ENCODE peak calls at places on chromosome 20, in four cellular contexts. B, C, F and Z are unnamed samples.
A peak's percentile ranks its signal among the peaks of the same experiment; 100 is the strongest.

GRCh38 chr20:50320910-50321796 is 130.5 kb downstream of the CEBPB start:
- DNase-seq in B (peak; percentile 100), C (no peak), F (peak; percentile 97), Z (peak; percentile 89)

GRCh38 chr20:8938532-8938931 is 130.4 kb upstream of the PLCB4 start:
- DNase-seq in B (no peak), C (no peak), F (no peak), Z (no peak)

GRCh38 chr20:38143646-38144554 is 21.2 kb downstream of the TGM2 start:
- DNase-seq in B (peak; percentile 81), C (no peak), F (peak; percentile 79), Z (peak; percentile 63)

GRCh38 chr20:19338380-19338779 is 125.9 kb downstream of the SLC24A3 start:
- DNase-seq in B (no peak), C (no peak), F (no peak), Z (no peak)

GRCh38 chr20:52060794-52061714 is 130.5 kb downstream of the ZFP64 start:
- DNase-seq in B (peak; percentile 90), C (no peak), F (peak; percentile 61), Z (peak; percentile 70)

GRCh38 chr20:4519530-4519929 is 202.2 kb upstream of the PRND start:
- DNase-seq in B (no peak), C (no peak), F (no peak), Z (no peak)

GRCh38 chr20:63058696-63059335 is 52.1 kb upstream of the BHLHE23 start:
- DNase-seq in B (no peak), C (no peak), F (no peak), Z (no peak)

GRCh38 chr20:25273541-25274358 is 25.9 kb downstream of the PYGB start:
- DNase-seq in B (no peak), C (no peak), F (no peak), Z (no peak)

GRCh38 chr20:9467995-9468394 is 46.4 kb upstream of the LAMP5 start:
- DNase-seq in B (no peak), C (no peak), F (no peak), Z (peak; percentile 17)